ENCODE peak calls at places on chromosomes 2 and 18, in six cellular contexts. Q, R, F, K, M and V are unnamed samples.

GRCh38 chr2:25274868-25275574 is 66.7 kb downstream of the DNMT3A start:
- DNase-seq in Q (no peak), F (no peak), K (no peak), R (no peak), M (no peak), V (peak; percentile 52)

GRCh38 chr2:120863661-120864320 is 128.1 kb downstream of the GLI2 start:
- DNase-seq in R (peak; percentile 72), M (no peak), K (no peak), Q (no peak), F (peak; percentile 86), V (peak; percentile 67)

GRCh38 chr2:170509460-170510193 is 205.5 kb upstream of the SP5 start:
- DNase-seq in M (peak; percentile 27), Q (no peak), R (no peak), F (no peak), K (no peak), V (no peak)

GRCh38 chr2:227716501-227716900 is 1.3 kb downstream of the SLC19A3 start:
- DNase-seq in F (no peak), Q (no peak), M (no peak), K (no peak), R (no peak), V (no peak)

GRCh38 chr18:12946549-12947354 is 1.1 kb upstream of the SEH1L start:
- DNase-seq in K (peak; percentile 93), M (no peak), Q (no peak), R (peak; percentile 16), F (peak; percentile 36), V (peak; percentile 89)

GRCh38 chr2:67215214-67215613 is 181.9 kb upstream of the ETAA1 start:
- DNase-seq in K (peak; percentile 35), Q (peak; percentile 72), M (no peak), R (peak; percentile 6), F (peak; percentile 27), V (peak; percentile 92)

GRCh38 chr2:168639501-168639900 is 162.9 kb upstream of the NOSTRIN start:
- DNase-seq in R (no peak), Q (no peak), M (no peak), K (no peak), F (no peak), V (peak; percentile 85)

GRCh38 chr18:33729556-33729955 is 151.5 kb downstream of the ASXL3 start:
- DNase-seq in Q (no peak), M (no peak), R (no peak), K (no peak), F (no peak), V (no peak)

GRCh38 chr2:98757904-98758421 is 27.0 kb upstream of the MGAT4A start:
- DNase-seq in R (peak; percentile 34), F (no peak), K (no peak), M (peak; percentile 81), Q (no peak), V (peak; percentile 79)

GRCh38 chr18:63181706-63182105 is 137.9 kb downstream of the BCL2 start:
- DNase-seq in F (no peak), Q (no peak), R (no peak), K (no peak), M (no peak), V (no peak)

GRCh38 chr18:58257461-58257860 is 213.4 kb downstream of the NEDD4L start:
- DNase-seq in M (no peak), R (no peak), K (no peak), F (peak; percentile 14), Q (no peak), V (peak; percentile 68)

GRCh38 chr2:37638973-37639372 is 32.5 kb downstream of the CDC42EP3 start:
- DNase-seq in M (no peak), Q (no peak), R (no peak), F (no peak), K (no peak), V (no peak)

GRCh38 chr2:37637122-37637875 is 34.1 kb downstream of the CDC42EP3 start:
- DNase-seq in M (no peak), K (no peak), F (no peak), R (no peak), Q (no peak), V (no peak)

GRCh38 chr2:37639631-37640030 is 31.8 kb downstream of the CDC42EP3 start:
- DNase-seq in F (no peak), K (no peak), Q (no peak), R (no peak), M (no peak), V (no peak)

GRCh38 chr2:37636209-37637077 is 35.0 kb downstream of the CDC42EP3 start:
- DNase-seq in K (no peak), Q (no peak), M (no peak), R (no peak), F (no peak), V (no peak)

DNA sequence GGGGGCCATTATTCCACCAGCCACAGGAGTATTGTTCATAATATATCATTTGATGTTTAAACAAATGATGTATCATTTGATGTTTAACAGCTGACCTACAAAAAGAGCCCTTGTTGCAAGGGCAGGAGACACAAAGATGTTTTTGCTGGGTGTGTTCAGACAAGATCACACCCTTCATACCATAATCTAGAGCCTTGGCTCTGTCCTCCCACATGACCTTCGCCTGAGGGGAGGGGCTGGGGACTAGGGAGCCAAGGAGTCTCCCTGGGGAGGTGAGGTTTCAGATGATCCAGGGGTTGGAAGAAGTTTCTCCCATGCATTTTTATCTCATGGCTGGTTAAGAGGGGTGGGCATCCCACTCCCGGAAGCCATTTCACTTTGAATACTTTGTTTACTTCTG is 33.5 kb downstream of the CDC42EP3 start:
- DNase-seq in F (no peak), Q (no peak), M (no peak), R (no peak), K (no peak), V (peak; percentile 55)
- TF ChIP-seq BHLHE40 in F (no peak), Q (no peak), M (no peak), R (no peak), K (no peak), V (no peak)

DNA sequence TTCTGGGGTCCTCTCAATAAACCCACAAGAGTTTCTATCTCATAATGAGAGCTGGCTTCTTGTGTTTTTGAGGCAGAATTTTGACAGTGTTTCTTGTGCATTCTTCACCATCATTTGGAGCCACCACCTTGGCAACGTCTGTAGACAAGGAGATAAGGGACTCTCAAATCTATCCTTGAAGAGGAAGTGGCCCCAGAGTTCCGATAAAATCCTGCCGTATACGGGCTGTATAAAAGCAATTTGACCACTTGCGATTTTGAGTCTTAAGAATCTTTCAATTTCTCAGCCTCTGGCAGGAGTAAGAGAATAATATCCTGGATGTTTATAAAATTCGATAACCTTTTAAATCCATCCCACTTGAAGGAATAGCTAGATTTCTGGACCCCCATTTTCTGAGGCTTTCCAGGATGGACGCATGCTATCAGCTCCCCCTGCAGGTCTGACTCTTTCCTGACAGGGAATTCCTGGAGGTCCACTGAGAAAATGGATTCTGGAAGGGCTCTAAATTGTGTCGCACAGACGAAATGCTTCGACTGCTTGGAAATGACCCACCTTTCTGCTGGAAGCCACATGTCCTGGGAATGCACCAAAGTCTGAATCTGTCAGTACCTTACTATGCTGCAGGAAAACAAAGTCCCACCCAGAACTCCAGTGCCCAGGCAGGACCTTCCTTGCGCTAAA is 54.1 kb downstream of the E2F6 start:
- DNase-seq in Q (peak; percentile 68), K (peak; percentile 65), M (no peak), F (peak; percentile 51), R (no peak), V (peak; percentile 63)
- TF ChIP-seq BHLHE40 in Q (no peak), K (no peak), M (no peak), F (no peak), R (no peak), V (no peak)

GRCh38 chr2:238267884-238268680 is 20.3 kb downstream of the PER2 start:
- DNase-seq in Q (no peak), F (no peak), R (no peak), K (no peak), M (no peak), V (no peak)

GRCh38 chr2:238269741-238270140 is 18.7 kb downstream of the PER2 start:
- DNase-seq in R (no peak), Q (no peak), M (no peak), F (no peak), K (no peak), V (no peak)

GRCh38 chr2:238265605-238266004 is 22.8 kb downstream of the PER2 start:
- DNase-seq in F (no peak), K (no peak), M (no peak), Q (no peak), R (no peak), V (no peak)

GRCh38 chr2:238264072-238264460 is 24.2 kb upstream of the HES6 start:
- DNase-seq in Q (no peak), K (no peak), M (no peak), F (no peak), R (no peak), V (no peak)

DNA sequence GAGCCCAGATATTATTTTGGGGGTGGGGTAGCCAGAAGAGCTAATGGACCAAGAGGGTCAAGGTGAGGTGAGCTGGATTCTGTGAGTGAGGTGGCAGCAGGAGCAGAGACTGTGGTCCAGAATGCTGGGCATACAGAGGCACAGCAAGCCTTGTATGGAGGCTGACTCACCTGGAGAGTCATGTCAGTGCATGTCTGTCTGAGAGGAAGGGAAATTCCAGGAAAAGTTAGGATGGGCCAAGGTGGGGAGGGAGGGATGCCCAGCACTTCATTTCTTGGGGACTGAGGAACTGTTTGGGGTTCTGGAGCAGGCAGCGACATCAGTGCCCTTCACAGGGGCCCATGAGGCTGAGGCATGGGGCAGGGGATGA is 21.1 kb downstream of the PER2 start:
- DNase-seq in K (no peak), Q (no peak), R (no peak), M (no peak), F (no peak), V (peak; percentile 42)
- TF ChIP-seq BHLHE40 in K (no peak), Q (no peak), R (no peak), M (no peak), F (no peak), V (no peak)

GRCh38 chr18:39521164-39521563 is 1955.6 kb upstream of the CELF4 start:
- DNase-seq in K (peak; percentile 45), R (no peak), F (no peak), Q (no peak), M (no peak), V (no peak)

GRCh38 chr18:39523281-39523680 is 1957.7 kb upstream of the CELF4 start:
- DNase-seq in R (peak; percentile 0), K (peak; percentile 66), M (no peak), F (no peak), Q (no peak), V (peak; percentile 57)

DNA sequence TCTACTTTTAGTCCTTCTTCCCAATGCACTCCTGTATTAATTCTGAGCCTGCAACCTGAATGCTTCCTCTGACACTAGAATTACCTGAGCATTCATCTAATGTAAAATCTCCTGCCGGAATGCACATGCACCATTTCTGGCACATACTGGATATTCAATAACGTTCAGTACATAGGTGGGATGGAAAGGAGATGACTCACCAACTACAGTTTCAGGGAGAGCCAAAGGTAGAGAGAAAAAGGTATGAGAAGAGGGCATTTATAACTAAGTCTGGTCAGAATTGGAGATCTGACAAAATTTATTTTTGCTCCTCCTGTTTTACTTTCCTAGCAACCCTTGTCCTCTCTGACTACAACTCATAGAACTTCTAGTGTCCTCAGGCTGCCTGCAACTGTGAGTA is 1954.1 kb upstream of the CELF4 start:
- DNase-seq in F (no peak), M (no peak), Q (no peak), K (no peak), R (no peak), V (no peak)
- TF ChIP-seq BHLHE40 in F (no peak), M (no peak), Q (no peak), K (no peak), R (no peak), V (no peak)